ENCODE peak calls at places on chromosomes 4 and X, in seven cellular contexts. P is A549, W is brain microvascular endothelial cell, F is body of pancreas, M is substantia nigra, A is cardiac muscle cell, B is SJSA1. O is an unnamed sample.

GRCh38 chrX:74535211-74535621 is 79.2 kb downstream of the RLIM start:
- DNase-seq in A (peak; percentile 75), W (peak; percentile 31), P (no peak), F (no peak), M (no peak), B (peak; percentile 60), O (no peak)

GRCh38 chr4:37244583-37245390 is at the start of gene NWD2:
- DNase-seq in F (no peak), A (peak; percentile 7), M (no peak), W (no peak), P (no peak), B (no peak), O (no peak)

GRCh38 chr4:182140547-182140946 is 102.7 kb upstream of the TENM3 start:
- DNase-seq in B (no peak), F (no peak), P (no peak), M (no peak), W (no peak), A (no peak), O (no peak)

GRCh38 chr4:74999714-75000309 is 66.9 kb downstream of the PARM1 start:
- DNase-seq in F (no peak), M (no peak), W (no peak), P (no peak), B (no peak), A (no peak), O (no peak)

GRCh38 chr4:124173892-124174291 is 538.6 kb downstream of the ANKRD50 start:
- DNase-seq in W (no peak), F (no peak), M (no peak), P (no peak), A (no peak), B (no peak), O (no peak)

GRCh38 chr4:184506527-184507121 is 32.3 kb upstream of the IRF2 start:
- DNase-seq in F (no peak), B (no peak), W (no peak), M (no peak), P (peak; percentile 8), A (no peak), O (no peak)

GRCh38 chr4:2743518-2744445 is 12.4 kb downstream of the TNIP2 start:
- DNase-seq in W (no peak), F (no peak), A (no peak), M (no peak), P (no peak), B (no peak), O (no peak)

GRCh38 chrX:39133971-39134370 is 332.7 kb downstream of the MID1IP1 start:
- DNase-seq in W (no peak), A (no peak), B (no peak), P (no peak), F (no peak), M (no peak), O (no peak)

GRCh38 chr4:71498624-71499023 is 159.8 kb downstream of the SLC4A4 start:
- DNase-seq in W (no peak), M (no peak), F (no peak), B (no peak), P (no peak), A (no peak), O (no peak)

GRCh38 chr4:55397521-55398321 is 2.0 kb downstream of the TMEM165 start:
- DNase-seq in P (no peak), A (peak; percentile 87), B (peak; percentile 30), M (no peak), W (no peak), F (no peak), O (no peak)

GRCh38 chrX:133399411-133399810 is 15.9 kb downstream of the GPC4 start:
- DNase-seq in P (no peak), W (no peak), M (no peak), F (no peak), A (no peak), B (no peak), O (no peak)

GRCh38 chr4:103499094-103499493 is 220.7 kb downstream of the TACR3 start:
- DNase-seq in W (no peak), P (no peak), B (no peak), F (no peak), M (no peak), A (peak; percentile 6), O (no peak)

GRCh38 chr4:1200425-1201035 is 28.1 kb upstream of the SPON2 start:
- DNase-seq in B (peak; percentile 26), W (peak; percentile 78), M (no peak), P (no peak), F (peak; percentile 29), A (peak; percentile 91), O (no peak)

DNA sequence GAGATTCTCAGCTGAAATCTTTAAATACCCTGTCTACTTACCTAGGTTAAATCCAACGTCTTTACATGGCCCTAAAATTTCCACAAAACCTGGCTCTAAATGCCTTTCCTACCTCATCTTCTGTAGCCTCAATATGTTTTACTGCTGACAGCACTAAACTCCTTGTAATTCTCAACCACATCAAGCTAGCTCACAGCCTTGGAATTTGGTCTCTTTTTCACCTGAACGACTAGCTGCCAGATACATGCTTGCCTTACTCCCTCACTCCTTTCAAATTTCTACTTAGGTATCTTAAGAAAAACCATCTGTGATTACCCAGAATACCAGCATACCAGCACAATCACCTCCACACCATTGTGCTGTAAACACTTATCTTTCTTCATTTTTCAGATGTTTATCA is 635.6 kb upstream of the PCDH10 start:
- DNase-seq in B (no peak), W (no peak), M (no peak), A (no peak), F (no peak), P (no peak), O (no peak)
- H3K27ac ChIP-seq in B (no peak overlapping the region), W (no peak overlapping the region), M (no peak overlapping the region), A (no peak overlapping the region), F (no peak overlapping the region), P (no peak overlapping the region), O (no peak overlapping the region)

GRCh38 chrX:47574096-47574553 is 8.1 kb upstream of the TIMP1 start:
- DNase-seq in W (no peak), P (no peak), B (no peak), A (no peak), F (no peak), M (no peak), O (no peak)

GRCh38 chrX:47576021-47576898 is 6.0 kb upstream of the TIMP1 start:
- DNase-seq in B (no peak), F (no peak), P (no peak), M (no peak), A (no peak), W (no peak), O (no peak)

GRCh38 chrX:47572773-47573333 is 9.4 kb upstream of the TIMP1 start:
- DNase-seq in P (no peak), B (no peak), A (no peak), M (no peak), W (no peak), F (no peak), O (no peak)

GRCh38 chrX:47573334-47574095 is 8.7 kb upstream of the TIMP1 start:
- DNase-seq in W (no peak), F (peak; percentile 33), A (peak; percentile 84), M (no peak), P (no peak), B (peak; percentile 79), O (no peak)

DNA sequence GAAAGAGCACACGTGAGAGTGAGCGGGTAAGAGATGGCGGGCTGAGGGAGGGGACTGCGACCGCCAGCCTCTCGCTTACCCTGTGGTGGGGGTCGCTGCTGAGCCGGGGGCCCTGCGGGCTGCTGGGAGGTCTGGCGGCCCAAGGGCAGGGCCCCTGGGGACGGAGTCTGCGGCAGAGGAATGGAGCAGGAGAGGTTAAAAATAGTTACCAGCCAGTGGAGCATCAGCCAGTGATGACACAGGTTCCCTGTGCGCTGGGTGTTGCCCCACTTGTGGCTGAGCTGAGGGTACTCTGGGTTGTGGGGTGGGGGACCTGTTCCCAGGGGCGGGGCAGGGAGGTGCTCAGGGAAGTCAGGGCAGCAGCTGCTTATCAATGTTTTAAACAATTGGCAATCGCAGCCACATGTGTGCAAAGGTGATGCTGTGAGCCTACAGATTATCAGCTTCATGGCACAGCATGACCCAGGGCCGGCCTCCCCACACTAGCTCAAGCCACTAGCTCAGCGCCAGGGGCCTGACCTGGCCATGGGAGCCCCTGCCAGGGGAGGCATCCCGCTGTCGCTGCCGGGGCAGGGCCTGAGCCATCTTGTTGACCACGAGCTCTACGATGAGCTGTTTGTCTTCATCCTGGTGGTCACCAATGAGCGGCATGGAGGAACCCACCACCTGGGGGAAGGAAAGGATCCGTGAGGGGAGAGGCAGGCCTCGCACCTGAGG is 7.5 kb upstream of the TIMP1 start:
- DNase-seq in B (no peak), M (no peak), W (no peak), F (no peak), A (no peak), P (no peak), O (no peak)
- H3K27ac ChIP-seq in B (peak overlapping the region; percentile 96), M (no peak overlapping the region), W (peak overlapping the region; percentile 62), F (no peak overlapping the region), A (peak overlapping the region; percentile 97), P (no peak overlapping the region), O (no peak overlapping the region)

GRCh38 chr4:86558258-86558657 is 35.9 kb upstream of the PTPN13 start:
- DNase-seq in M (no peak), A (no peak), P (no peak), B (no peak), W (no peak), F (no peak), O (no peak)
- H3K27ac ChIP-seq in M (no peak overlapping the region), A (no peak overlapping the region), P (no peak overlapping the region), B (no peak overlapping the region), W (no peak overlapping the region), F (no peak overlapping the region), O (no peak overlapping the region)

GRCh38 chrX:153448556-153449280 is 2.9 kb upstream of the TREX2 start:
- DNase-seq in A (no peak), P (no peak), B (no peak), W (no peak), M (no peak), F (no peak), O (no peak)

GRCh38 chrX:153445856-153446635 is at the start of gene TREX2:
- DNase-seq in B (no peak), M (no peak), W (no peak), F (no peak), A (no peak), P (no peak), O (no peak)

GRCh38 chrX:153447581-153447960 is 1.7 kb upstream of the TREX2 start:
- DNase-seq in A (no peak), F (no peak), W (no peak), B (no peak), P (no peak), M (no peak), O (no peak)

GRCh38 chrX:153446636-153446936 is 730 bp upstream of the TREX2 start:
- DNase-seq in M (no peak), P (no peak), B (no peak), W (no peak), F (no peak), A (no peak), O (no peak)

GRCh38 chrX:153446950-153447580 is 1.2 kb upstream of the TREX2 start:
- DNase-seq in A (no peak), P (no peak), W (no peak), B (no peak), M (no peak), F (no peak), O (no peak)
- H3K27ac ChIP-seq in A (no peak overlapping the region), P (no peak overlapping the region), W (no peak overlapping the region), B (no peak overlapping the region), M (no peak overlapping the region), F (no peak overlapping the region), O (no peak overlapping the region)

GRCh38 chrX:13688384-13688771 is 550 bp upstream of the RAB9A start:
- DNase-seq in W (no peak), F (no peak), A (no peak), B (no peak), M (no peak), P (no peak), O (no peak)
- H3K27ac ChIP-seq in W (no peak overlapping the region), F (peak overlapping the region; percentile 99), A (peak overlapping the region; percentile 96), B (no peak overlapping the region), M (peak overlapping the region; percentile 92), P (peak overlapping the region; percentile 99), O (peak overlapping the region; percentile 65)